ENCODE peak calls at places on chromosomes 11 and 22, in ten cellular contexts. T is KG1; B is IMR-90; Z is activated T-cell treated with anti-CD3 and anti-CD28 coated beads, Interleukin-2, amount 50 U/mL, for 1 hour; L is MM.1S; M is thoracic aorta; D is NCI-H2171 treated with DMSO at 0.1 percent for 48 hours; O is activated gamma-delta T cell treated with Interleukin-2 at 50 U/mL for 16 hours; Q is EL; J is ureter. P is an unnamed sample.

GRCh38 chr11:91860661-91861060 is 364.0 kb upstream of the FAT3 start:
- DNase-seq in D (no peak), Q (no peak), L (no peak), B (no peak), Z (no peak), J (no peak), O (no peak), T (no peak), M (no peak), P (no peak)

GRCh38 chr11:9574556-9574805 is 1.0 kb downstream of the WEE1 start:
- DNase-seq in O (peak), L (no peak), M (no peak), Q (no peak), T (no peak), B (no peak), J (peak), Z (peak), D (no peak), P (no peak)

GRCh38 chr11:67523556-67524479 is 572 bp upstream of the CABP2 start:
- DNase-seq in J (no peak), Z (no peak), T (no peak), L (no peak), M (no peak), Q (no peak), D (no peak), B (no peak), O (no peak), P (no peak)

GRCh38 chr11:120547871-120548681 is 36.5 kb downstream of the GRIK4 start:
- DNase-seq in O (no peak), L (no peak), M (peak), Z (no peak), J (peak), T (no peak), D (peak), Q (peak), B (peak), P (peak)

GRCh38 chr22:45072322-45072903 is 62.6 kb upstream of the PHF21B start:
- DNase-seq in T (no peak), L (no peak), Z (no peak), Q (peak), O (no peak), D (no peak), B (peak), M (no peak), J (no peak), P (peak)

GRCh38 chr11:41533761-41534160 is 74.3 kb upstream of the LRRC4C start:
- DNase-seq in Q (no peak), O (no peak), L (no peak), B (no peak), T (no peak), Z (no peak), M (no peak), D (no peak), J (no peak), P (no peak)

GRCh38 chr11:123543796-123544195 is 110.6 kb downstream of the SCN3B start:
- DNase-seq in M (no peak), Z (no peak), O (no peak), Q (peak), J (no peak), T (no peak), D (no peak), B (peak), L (no peak), P (no peak)

GRCh38 chr11:118537409-118537980 is 6.5 kb downstream of the TMEM25 start:
- DNase-seq in O (no peak), T (no peak), D (no peak), M (no peak), B (no peak), Q (peak), Z (no peak), L (no peak), J (no peak), P (no peak)

GRCh38 chr11:57493507-57494503 is 21.7 kb downstream of the SLC43A1 start:
- DNase-seq in T (peak), M (no peak), O (peak), B (peak), Z (peak), L (peak), D (peak), Q (peak), J (no peak), P (peak)

GRCh38 chr11:65865550-65866172 is 5.4 kb downstream of the MUS81 start:
- DNase-seq in Q (no peak), D (no peak), T (no peak), O (no peak), L (no peak), Z (no peak), J (no peak), M (no peak), B (no peak), P (no peak)

GRCh38 chr11:3074912-3075589 is 17.8 kb upstream of the CARS1 start:
- DNase-seq in Q (no peak), L (no peak), O (no peak), D (no peak), M (no peak), B (no peak), J (no peak), Z (no peak), T (no peak), P (no peak)

GRCh38 chr22:48179571-48180546 is 1417.4 kb downstream of the TBC1D22A start:
- DNase-seq in T (no peak), M (no peak), J (no peak), B (no peak), Q (no peak), Z (no peak), O (no peak), L (no peak), D (no peak), P (no peak)

GRCh38 chr11:43664295-43664694 is 16.2 kb upstream of the HSD17B12 start:
- DNase-seq in J (no peak), O (no peak), L (no peak), M (no peak), Q (no peak), T (no peak), D (no peak), B (no peak), Z (no peak), P (no peak)

GRCh38 chr11:29051935-29052334 is 943.7 kb downstream of the METTL15 start:
- DNase-seq in M (no peak), L (no peak), Q (no peak), T (no peak), J (no peak), O (no peak), D (no peak), B (peak), Z (no peak), P (no peak)

GRCh38 chr11:11481371-11481770 is 128.3 kb upstream of the CSNK2A3 start:
- DNase-seq in Z (no peak), T (no peak), D (peak), Q (no peak), M (no peak), O (no peak), B (no peak), L (no peak), J (no peak), P (no peak)

GRCh38 chr22:37095113-37095512 is 14.4 kb downstream of the TMPRSS6 start:
- DNase-seq in O (no peak), Q (no peak), B (no peak), J (no peak), D (no peak), Z (no peak), M (no peak), T (no peak), L (no peak), P (no peak)

GRCh38 chr11:47856186-47856585 is 8.0 kb upstream of the NUP160 start:
- DNase-seq in O (no peak), J (no peak), D (peak), T (no peak), L (no peak), Z (no peak), B (peak), Q (no peak), M (no peak), P (no peak)

GRCh38 chr11:11243790-11244469 is 109.1 kb downstream of the CSNK2A3 start:
- DNase-seq in M (no peak), Q (no peak), Z (peak), T (no peak), O (no peak), L (no peak), B (no peak), D (no peak), J (no peak), P (no peak)

GRCh38 chr22:39144101-39144815 is 8.2 kb downstream of the CBX7 start:
- DNase-seq in T (no peak), J (no peak), D (no peak), B (peak), L (peak), O (peak), Z (peak), Q (peak), M (no peak), P (no peak)

GRCh38 chr11:66386171-66387069 is 14.9 kb upstream of the SLC29A2 start:
- DNase-seq in T (peak), Z (peak), Q (peak), M (peak), J (peak), D (peak), L (peak), O (peak), B (peak), P (peak)

GRCh38 chr11:75918295-75918694 is 103.3 kb downstream of the UVRAG start:
- DNase-seq in Z (no peak), B (no peak), L (no peak), D (no peak), M (no peak), T (no peak), J (no peak), Q (no peak), O (no peak), P (no peak)

GRCh38 chr11:75024764-75025211 is 36.1 kb downstream of the NEU3 start:
- DNase-seq in O (no peak), Q (no peak), D (no peak), B (no peak), Z (no peak), T (no peak), J (no peak), M (no peak), L (no peak), P (no peak)

GRCh38 chr11:2788751-2789140 is 89.0 kb upstream of the KCNQ1OT1 start:
- DNase-seq in O (peak), T (no peak), M (no peak), Q (no peak), D (no peak), J (no peak), B (no peak), L (no peak), Z (peak), P (no peak)

GRCh38 chr11:46377266-46377665 is 4.2 kb upstream of the MDK start:
- DNase-seq in J (no peak), L (no peak), Q (no peak), T (no peak), B (no peak), D (no peak), Z (no peak), M (no peak), O (no peak), P (no peak)

GRCh38 chr11:36141595-36141994 is 147.6 kb downstream of the COMMD9 start:
- DNase-seq in D (no peak), O (no peak), J (no peak), Z (no peak), L (no peak), T (no peak), B (no peak), Q (no peak), M (no peak), P (no peak)

GRCh38 chr11:122711831-122712378 is 56.4 kb downstream of the UBASH3B start:
- DNase-seq in B (no peak), T (no peak), J (no peak), L (no peak), Z (no peak), D (peak), Q (peak), O (no peak), M (no peak), P (no peak)

GRCh38 chr11:18669211-18669593 is 29.4 kb upstream of the TMEM86A start:
- DNase-seq in Z (no peak), D (no peak), O (no peak), T (no peak), L (no peak), B (no peak), Q (peak), J (no peak), M (no peak), P (no peak)

P was measured in omental fat pad.